ENCODE peak calls at places on chromosome 22, in seven cellular contexts. X is PC-3, H is choroid plexus epithelial cell, M is astrocyte of the spinal cord, D is esophagus muscularis mucosa, Y is bronchial epithelial cell, Q is stomach. C is an unnamed sample.

GRCh38 chr22:48850658-48851287 is 976.9 kb downstream of the BRD1 start:
- DNase-seq in X (no peak), H (no peak), M (no peak), D (no peak), Y (no peak), Q (no peak), C (no peak)

GRCh38 chr22:43166132-43166930 is 15.0 kb downstream of the TSPO start:
- DNase-seq in X (no peak), H (no peak), M (no peak), D (no peak), Y (no peak), Q (no peak), C (no peak)

GRCh38 chr22:42138972-42139371 is 8.4 kb upstream of the CYP2D6 start:
- DNase-seq in X (no peak), H (no peak), M (no peak), D (no peak), Y (no peak), Q (no peak), C (no peak)

GRCh38 chr22:46085831-46086576 is 64.3 kb upstream of the PPARA start:
- DNase-seq in X (peak), H (no peak), M (no peak), D (no peak), Y (peak), Q (peak), C (peak)

GRCh38 chr22:35314161-35314942 is 14.7 kb downstream of the TOM1 start:
- DNase-seq in X (no peak), H (no peak), M (no peak), D (no peak), Y (no peak), Q (no peak), C (no peak)

GRCh38 chr22:21651521-21652009 is 9.5 kb downstream of the SDF2L1 start:
- DNase-seq in X (peak), H (no peak), M (no peak), D (no peak), Y (no peak), Q (no peak), C (no peak)

GRCh38 chr22:24465566-24465965 is 29.6 kb upstream of the UPB1 start:
- DNase-seq in X (no peak), H (peak), M (peak), D (no peak), Y (peak), Q (no peak), C (peak)

GRCh38 chr22:19998232-19998951 is 18.2 kb downstream of the ARVCF start:
- DNase-seq in X (no peak), H (peak), M (no peak), D (no peak), Y (no peak), Q (no peak), C (no peak)

GRCh38 chr22:21926728-21927127 is 25.9 kb downstream of the PPM1F start:
- DNase-seq in X (no peak), H (no peak), M (no peak), D (no peak), Y (no peak), Q (no peak), C (no peak)

GRCh38 chr22:37607010-37607911 is 1.4 kb upstream of the GGA1 start:
- DNase-seq in X (peak), H (peak), M (peak), D (peak), Y (peak), Q (peak), C (peak)

GRCh38 chr22:21791635-21792625 is 56.3 kb upstream of the YPEL1 start:
- DNase-seq in X (peak), H (no peak), M (no peak), D (no peak), Y (peak), Q (no peak), C (peak)

GRCh38 chr22:23742505-23743264 is 8.2 kb downstream of the ZNF70 start:
- DNase-seq in X (no peak), H (no peak), M (no peak), D (no peak), Y (no peak), Q (no peak), C (no peak)

GRCh38 chr22:46965552-46966494 is 203.4 kb downstream of the TBC1D22A start:
- DNase-seq in X (no peak), H (no peak), M (no peak), D (no peak), Y (no peak), Q (no peak), C (no peak)

GRCh38 chr22:36398602-36399472 is 11.1 kb upstream of the MYH9 start:
- DNase-seq in X (peak), H (peak), M (peak), D (no peak), Y (peak), Q (no peak), C (peak)

GRCh38 chr22:50310209-50310722 is 2.8 kb upstream of the PLXNB2 start:
- DNase-seq in X (no peak), H (no peak), M (no peak), D (no peak), Y (no peak), Q (no peak), C (no peak)

GRCh38 chr22:26805131-26805530 is 147.7 kb downstream of the MIAT start:
- DNase-seq in X (no peak), H (no peak), M (peak), D (no peak), Y (peak), Q (no peak), C (peak)

GRCh38 chr22:41501209-41501608 is 32.3 kb downstream of the ACO2 start:
- DNase-seq in X (no peak), H (peak), M (no peak), D (no peak), Y (peak), Q (no peak), C (peak)

GRCh38 chr22:35622132-35622913 is 5.2 kb upstream of the MB start:
- DNase-seq in X (peak), H (no peak), M (no peak), D (no peak), Y (no peak), Q (peak), C (no peak)

GRCh38 chr22:41898645-41899044 is 16.2 kb downstream of the SHISA8 start:
- DNase-seq in X (no peak), H (no peak), M (no peak), D (no peak), Y (no peak), Q (no peak), C (no peak)

GRCh38 chr22:33210129-33210784 is 152.1 kb upstream of the SYN3 start:
- DNase-seq in X (peak), H (peak), M (peak), D (no peak), Y (peak), Q (no peak), C (peak)

GRCh38 chr22:45976351-45977002 is 485 bp downstream of the WNT7B start:
- DNase-seq in X (peak), H (no peak), M (no peak), D (no peak), Y (no peak), Q (no peak), C (no peak)

GRCh38 chr22:24183321-24184031 is 2.2 kb downstream of the SUSD2 start:
- DNase-seq in X (no peak), H (no peak), M (no peak), D (no peak), Y (no peak), Q (peak), C (no peak)

GRCh38 chr22:17920145-17920605 is 104.2 kb downstream of the MICAL3 start:
- DNase-seq in X (no peak), H (peak), M (no peak), D (no peak), Y (peak), Q (peak), C (peak)
- TF ChIP-seq CTCF in X (no peak), H (peak), M (no peak), D (no peak), Y (no peak), Q (no peak), C (no peak)

GRCh38 chr22:39365406-39365782 is 15.6 kb downstream of the SYNGR1 start:
- DNase-seq in X (no peak), H (no peak), M (no peak), D (no peak), Y (no peak), Q (no peak), C (no peak)

GRCh38 chr22:39362932-39363331 is 13.1 kb downstream of the SYNGR1 start:
- DNase-seq in X (no peak), H (no peak), M (no peak), D (no peak), Y (no peak), Q (no peak), C (no peak)

GRCh38 chr22:39367040-39367439 is 17.2 kb downstream of the SYNGR1 start:
- DNase-seq in X (no peak), H (no peak), M (no peak), D (no peak), Y (no peak), Q (no peak), C (no peak)

GRCh38 chr22:39363751-39364484 is 14.1 kb downstream of the SYNGR1 start:
- DNase-seq in X (no peak), H (no peak), M (no peak), D (no peak), Y (no peak), Q (no peak), C (no peak)

DNA sequence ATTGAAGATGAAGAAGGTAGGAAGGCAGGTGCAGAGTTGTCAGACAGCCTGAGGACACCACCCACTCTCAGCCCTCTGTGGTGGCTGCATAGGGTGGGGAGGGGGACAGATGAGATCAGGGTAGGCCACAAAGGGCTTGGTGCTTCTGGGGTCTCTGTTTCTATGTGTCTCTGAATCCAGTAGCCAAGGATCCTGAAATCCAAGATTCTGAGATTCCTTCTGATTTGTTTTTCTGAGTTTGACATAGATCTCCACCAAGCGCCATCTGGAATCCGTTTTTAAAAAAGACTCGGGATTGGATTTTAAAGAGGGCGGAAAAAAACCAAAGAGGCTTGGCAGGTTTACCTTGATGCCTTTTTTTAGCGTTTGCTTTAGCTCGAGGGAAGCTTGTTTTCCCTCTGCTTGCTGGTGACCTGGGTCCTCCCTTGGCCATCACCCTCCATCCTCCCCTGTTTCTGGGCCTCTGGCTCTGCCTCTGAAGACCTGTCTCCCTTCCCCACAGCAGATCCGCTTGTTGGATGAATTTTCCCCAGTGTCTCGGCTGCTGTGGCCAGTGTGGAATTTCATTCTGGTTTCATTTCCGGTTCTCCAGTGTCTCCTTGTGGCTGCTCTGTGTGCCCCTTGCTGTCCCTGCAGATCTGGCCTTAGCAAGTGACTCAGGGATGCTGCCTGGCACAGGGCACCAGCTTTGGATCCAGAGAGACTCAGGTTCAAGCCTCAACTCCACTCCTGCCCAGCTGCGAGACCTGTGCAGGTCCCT is 15.0 kb downstream of the SYNGR1 start:
- DNase-seq in X (no peak), H (no peak), M (no peak), D (no peak), Y (no peak), Q (no peak), C (no peak)
- TF ChIP-seq CTCF in X (no peak), H (no peak), M (peak), D (peak), Y (peak), Q (no peak), C (no peak)

DNA sequence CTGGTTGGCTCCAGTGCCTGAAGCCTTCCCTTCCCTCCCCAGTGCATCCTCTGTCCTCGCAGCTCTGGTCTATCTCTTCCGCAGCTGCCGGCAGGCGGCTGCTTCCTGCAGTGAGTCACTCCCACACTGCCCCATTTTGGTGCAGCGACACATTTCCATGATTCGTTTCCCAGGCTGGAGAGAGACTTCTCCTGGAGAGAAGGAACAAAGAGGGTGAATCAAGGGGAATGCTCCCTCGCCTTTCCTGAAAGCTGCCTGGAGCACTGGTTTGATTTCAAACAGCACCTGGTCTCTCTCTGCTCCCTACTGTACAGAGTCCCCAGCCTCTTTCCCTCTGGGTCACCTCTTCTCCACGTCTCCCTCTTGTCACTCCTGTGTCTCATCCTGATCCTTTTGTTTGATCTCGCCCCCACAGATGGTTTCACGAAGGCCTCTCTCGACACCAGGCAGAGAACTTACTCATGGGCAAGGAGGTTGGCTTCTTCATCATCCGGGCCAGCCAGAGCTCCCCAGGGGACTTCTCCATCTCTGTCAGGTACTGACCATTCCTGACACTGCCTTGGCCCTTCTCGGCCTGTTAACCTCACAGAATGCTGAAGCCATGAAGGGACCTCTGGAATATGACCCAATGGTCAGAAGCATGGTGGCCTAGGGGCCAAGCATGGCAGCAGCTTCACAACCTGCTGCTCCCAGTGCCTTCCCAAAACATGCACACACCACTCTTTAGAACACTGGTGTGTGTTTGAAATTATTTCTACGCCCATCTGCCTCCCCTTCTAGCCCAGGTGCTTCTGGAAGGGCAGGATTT is at the start of gene TMA7B:
- DNase-seq in X (peak), H (peak), M (peak), D (no peak), Y (peak), Q (peak), C (peak)
- TF ChIP-seq CTCF in X (peak), H (peak), M (peak), D (no peak), Y (peak), Q (no peak), C (peak)

DNA sequence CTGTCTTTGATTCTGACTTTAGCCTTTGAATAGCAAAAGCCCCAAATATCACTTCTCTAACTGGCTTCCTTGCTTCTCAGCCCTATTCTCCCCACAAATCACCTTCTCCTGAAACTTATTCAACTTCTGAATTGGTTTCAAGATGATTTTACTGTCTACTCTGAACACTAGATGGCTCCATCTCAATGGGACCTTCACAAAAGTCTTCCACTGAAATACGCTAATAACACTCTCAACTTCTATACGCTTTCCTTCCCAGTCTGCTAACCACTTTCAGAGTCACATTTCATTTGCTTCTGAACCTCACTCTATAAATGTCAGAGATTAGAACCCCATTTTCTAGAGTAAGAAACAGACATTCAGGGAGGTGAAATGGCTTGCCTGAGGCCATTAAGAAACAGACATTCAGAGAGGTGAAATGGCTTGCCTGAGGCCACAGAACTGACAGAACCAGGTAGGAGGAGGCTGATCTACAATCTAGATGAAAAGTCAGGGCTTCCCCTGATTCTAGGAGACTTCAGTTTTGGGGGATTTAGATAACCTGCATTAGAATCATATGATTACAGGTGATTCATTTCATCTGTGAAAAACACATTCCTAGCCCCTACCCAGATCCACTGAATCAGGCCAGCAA is 20.6 kb downstream of the MORC2 start:
- DNase-seq in X (peak), H (peak), M (peak), D (peak), Y (peak), Q (no peak), C (peak)
- TF ChIP-seq CTCF in X (peak), H (peak), M (peak), D (peak), Y (peak), Q (peak), C (peak)

C was measured in fibroblast of villous mesenchyme.